ENCODE peak calls at places on chromosomes 16 and 17, in five cellular contexts. One of them, this sample, is unnamed.

GRCh38 chr16:84822990-84823389 is 3.2 kb downstream of the CRISPLD2 start:
- DNase-seq in adrenal gland: no peak
- DNase-seq in left ventricle myocardium inferior: no peak
- DNase-seq in prostate gland: no peak
- DNase-seq in H7: no peak
- DNase-seq in this sample: no peak

GRCh38 chr17:50508573-50509460 is 578 bp downstream of the MYCBPAP start:
- DNase-seq in H7: no peak
- DNase-seq in left ventricle myocardium inferior: no peak
- DNase-seq in prostate gland: no peak
- DNase-seq in adrenal gland: no peak
- DNase-seq in this sample: no peak

GRCh38 chr17:45709889-45710288 is 74.2 kb upstream of the CRHR1 start:
- DNase-seq in adrenal gland: no peak
- DNase-seq in left ventricle myocardium inferior: no peak
- DNase-seq in H7: peak; percentile 40
- DNase-seq in prostate gland: no peak
- DNase-seq in this sample: no peak

GRCh38 chr17:30336369-30337171 is 2.7 kb upstream of the TMIGD1 start:
- DNase-seq in adrenal gland: peak; percentile 25
- DNase-seq in left ventricle myocardium inferior: no peak
- DNase-seq in prostate gland: no peak
- DNase-seq in H7: peak; percentile 34
- DNase-seq in this sample: no peak

GRCh38 chr16:71540-72341 is 690 bp downstream of the RHBDF1 start:
- DNase-seq in adrenal gland: no peak
- DNase-seq in H7: peak; percentile 94
- DNase-seq in prostate gland: peak; percentile 97
- DNase-seq in left ventricle myocardium inferior: peak; percentile 75
- DNase-seq in this sample: no peak

GRCh38 chr16:51624083-51624775 is 473.2 kb upstream of the SALL1 start:
- DNase-seq in H7: no peak
- DNase-seq in adrenal gland: no peak
- DNase-seq in prostate gland: no peak
- DNase-seq in left ventricle myocardium inferior: no peak
- DNase-seq in this sample: no peak

GRCh38 chr16:22264786-22265185 is 32.4 kb upstream of the POLR3E start:
- DNase-seq in left ventricle myocardium inferior: no peak
- DNase-seq in H7: peak; percentile 10
- DNase-seq in prostate gland: no peak
- DNase-seq in adrenal gland: no peak
- DNase-seq in this sample: no peak

GRCh38 chr16:75821117-75821516 is 94.8 kb upstream of the CPHXL start:
- DNase-seq in adrenal gland: no peak
- DNase-seq in left ventricle myocardium inferior: no peak
- DNase-seq in prostate gland: no peak
- DNase-seq in H7: no peak
- DNase-seq in this sample: no peak

GRCh38 chr16:8966781-8967436 is 3.2 kb upstream of the USP7 start:
- DNase-seq in prostate gland: no peak
- DNase-seq in adrenal gland: no peak
- DNase-seq in H7: no peak
- DNase-seq in left ventricle myocardium inferior: no peak
- DNase-seq in this sample: no peak

GRCh38 chr17:73232587-73233373 is 28.9 kb downstream of the CPSF4L start:
- DNase-seq in left ventricle myocardium inferior: no peak
- DNase-seq in prostate gland: peak; percentile 21
- DNase-seq in adrenal gland: peak; percentile 33
- DNase-seq in H7: peak; percentile 87
- DNase-seq in this sample: no peak

GRCh38 chr17:33725675-33726271 is 432.7 kb upstream of the ASIC2 start:
- DNase-seq in H7: peak; percentile 77
- DNase-seq in prostate gland: no peak
- DNase-seq in left ventricle myocardium inferior: peak; percentile 16
- DNase-seq in adrenal gland: peak; percentile 28
- DNase-seq in this sample: no peak

GRCh38 chr17:5241861-5242671 is 7.4 kb upstream of the SCIMP start:
- DNase-seq in H7: no peak
- DNase-seq in left ventricle myocardium inferior: no peak
- DNase-seq in adrenal gland: no peak
- DNase-seq in prostate gland: no peak
- DNase-seq in this sample: no peak

GRCh38 chr17:39591958-39592954 is 15.5 kb downstream of the NEUROD2 start:
- DNase-seq in left ventricle myocardium inferior: no peak
- DNase-seq in H7: peak; percentile 87
- DNase-seq in prostate gland: no peak
- DNase-seq in adrenal gland: peak; percentile 44
- DNase-seq in this sample: no peak

GRCh38 chr16:69477546-69477945 is 53.1 kb downstream of the CYB5B start:
- DNase-seq in H7: no peak
- DNase-seq in adrenal gland: peak; percentile 47
- DNase-seq in prostate gland: no peak
- DNase-seq in left ventricle myocardium inferior: no peak
- DNase-seq in this sample: no peak

GRCh38 chr16:52283581-52284375 is 263.2 kb downstream of the TOX3 start:
- DNase-seq in adrenal gland: no peak
- DNase-seq in H7: no peak
- DNase-seq in prostate gland: no peak
- DNase-seq in left ventricle myocardium inferior: no peak
- DNase-seq in this sample: no peak

GRCh38 chr17:17787568-17787967 is 49.2 kb downstream of the SREBF1 start:
- DNase-seq in left ventricle myocardium inferior: no peak
- DNase-seq in adrenal gland: no peak
- DNase-seq in H7: no peak
- DNase-seq in prostate gland: no peak
- DNase-seq in this sample: no peak

GRCh38 chr16:85360323-85361277 is 248.3 kb upstream of the CIBAR2 start:
- DNase-seq in H7: no peak
- DNase-seq in adrenal gland: no peak
- DNase-seq in prostate gland: peak; percentile 84
- DNase-seq in left ventricle myocardium inferior: no peak
- DNase-seq in this sample: no peak

GRCh38 chr17:80388175-80388574 is 26.8 kb upstream of the ENDOV start:
- DNase-seq in left ventricle myocardium inferior: no peak
- DNase-seq in prostate gland: no peak
- DNase-seq in H7: peak; percentile 52
- DNase-seq in adrenal gland: no peak
- DNase-seq in this sample: no peak

GRCh38 chr16:13036600-13036999 is 135.2 kb downstream of the SHISA9 start:
- DNase-seq in adrenal gland: peak; percentile 21
- DNase-seq in H7: no peak
- DNase-seq in left ventricle myocardium inferior: peak; percentile 19
- DNase-seq in prostate gland: peak; percentile 9
- DNase-seq in this sample: no peak

GRCh38 chr17:39626671-39627169 is at the start of gene PPP1R1B:
- DNase-seq in left ventricle myocardium inferior: no peak
- DNase-seq in adrenal gland: no peak
- DNase-seq in prostate gland: no peak
- DNase-seq in H7: peak; percentile 89
- DNase-seq in this sample: no peak

GRCh38 chr16:66444049-66444481 is 17.0 kb downstream of the BEAN1 start:
- DNase-seq in prostate gland: no peak
- DNase-seq in left ventricle myocardium inferior: no peak
- DNase-seq in H7: peak; percentile 55
- DNase-seq in adrenal gland: no peak
- DNase-seq in this sample: no peak

GRCh38 chr16:55340445-55340844 is 16.4 kb downstream of the IRX6 start:
- DNase-seq in H7: no peak
- DNase-seq in left ventricle myocardium inferior: no peak
- DNase-seq in prostate gland: no peak
- DNase-seq in adrenal gland: no peak
- DNase-seq in this sample: no peak

GRCh38 chr17:2967515-2967914 is 95.9 kb downstream of the OR1D5 start:
- DNase-seq in left ventricle myocardium inferior: peak; percentile 28
- DNase-seq in H7: no peak
- DNase-seq in adrenal gland: no peak
- DNase-seq in prostate gland: no peak
- DNase-seq in this sample: no peak

DNA sequence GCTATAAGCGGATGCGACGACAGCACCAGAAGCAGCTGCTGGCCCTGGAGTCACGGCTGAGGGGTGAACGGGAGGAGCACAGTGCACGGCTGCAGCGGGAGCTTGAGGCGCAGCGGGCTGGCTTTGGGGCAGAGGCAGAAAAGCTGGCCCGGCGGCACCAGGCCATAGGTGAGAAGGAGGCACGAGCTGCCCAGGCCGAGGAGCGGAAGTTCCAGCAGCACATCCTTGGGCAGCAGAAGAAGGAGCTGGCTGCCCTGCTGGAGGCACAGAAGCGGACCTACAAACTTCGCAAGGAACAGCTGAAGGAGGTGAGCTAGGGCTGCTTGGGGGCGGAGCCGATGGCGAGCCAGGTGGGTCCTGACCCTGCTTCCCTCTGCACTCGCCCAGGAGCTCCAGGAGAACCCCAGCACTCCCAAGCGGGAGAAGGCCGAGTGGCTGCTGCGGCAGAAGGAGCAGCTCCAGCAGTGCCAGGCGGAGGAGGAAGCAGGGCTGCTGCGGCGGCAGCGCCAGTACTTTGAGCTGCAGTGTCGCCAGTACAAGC is 10.1 kb downstream of the HIRIP3 start:
- DNase-seq in adrenal gland: no peak
- DNase-seq in left ventricle myocardium inferior: no peak
- DNase-seq in prostate gland: no peak
- DNase-seq in H7: peak; percentile 55
- DNase-seq in this sample: no peak
- H3K36me3 ChIP-seq in adrenal gland: no peaks in the 10 kb centered on the region
- H3K36me3 ChIP-seq in left ventricle myocardium inferior: peaks cover 100% of the 10 kb centered on the region
- H3K36me3 ChIP-seq in prostate gland: peaks cover 55% of the 10 kb centered on the region
- H3K36me3 ChIP-seq in H7: peaks cover 40% of the 10 kb centered on the region
- H3K36me3 ChIP-seq in this sample: peaks cover 68% of the 10 kb centered on the region

DNA sequence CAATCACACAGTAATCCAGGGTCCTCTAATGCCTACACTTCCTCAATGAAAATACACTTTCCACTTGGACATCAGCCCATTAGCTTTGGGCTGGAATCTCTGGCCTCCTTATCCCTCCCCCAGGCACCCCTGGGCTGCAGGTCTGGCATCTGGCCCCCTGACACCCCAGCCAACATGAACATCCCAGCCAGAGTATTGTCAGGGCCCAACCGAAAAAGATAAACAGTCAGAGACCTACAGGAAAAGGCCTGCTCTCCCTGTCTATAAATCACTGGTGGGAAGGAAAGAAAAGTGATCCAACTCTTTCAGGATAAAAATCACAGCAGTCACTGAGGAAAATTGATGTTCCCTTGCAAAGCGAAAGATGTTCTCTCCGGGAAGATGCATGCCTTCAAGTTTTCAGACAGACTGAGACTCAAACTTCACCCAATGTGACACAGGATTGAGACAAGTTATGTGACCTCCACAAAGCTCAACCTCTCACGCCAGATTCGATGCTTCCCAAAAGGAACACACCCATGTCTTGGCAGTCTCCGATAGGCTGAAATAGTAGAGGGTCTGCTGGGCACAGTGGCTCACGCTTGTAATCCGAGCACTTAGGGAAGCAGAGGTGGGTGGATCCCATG is 22.3 kb downstream of the ZFHX3 start:
- DNase-seq in H7: no peak
- DNase-seq in adrenal gland: peak; percentile 63
- DNase-seq in prostate gland: no peak
- DNase-seq in left ventricle myocardium inferior: no peak
- DNase-seq in this sample: no peak
- H3K27me3 ChIP-seq in H7: peaks cover 45% of the 10 kb centered on the region
- H3K27me3 ChIP-seq in adrenal gland: no peaks in the 10 kb centered on the region
- H3K27me3 ChIP-seq in prostate gland: no peaks in the 10 kb centered on the region
- H3K27me3 ChIP-seq in left ventricle myocardium inferior: no peaks in the 10 kb centered on the region
- H3K27me3 ChIP-seq in this sample: no peaks in the 10 kb centered on the region

DNA sequence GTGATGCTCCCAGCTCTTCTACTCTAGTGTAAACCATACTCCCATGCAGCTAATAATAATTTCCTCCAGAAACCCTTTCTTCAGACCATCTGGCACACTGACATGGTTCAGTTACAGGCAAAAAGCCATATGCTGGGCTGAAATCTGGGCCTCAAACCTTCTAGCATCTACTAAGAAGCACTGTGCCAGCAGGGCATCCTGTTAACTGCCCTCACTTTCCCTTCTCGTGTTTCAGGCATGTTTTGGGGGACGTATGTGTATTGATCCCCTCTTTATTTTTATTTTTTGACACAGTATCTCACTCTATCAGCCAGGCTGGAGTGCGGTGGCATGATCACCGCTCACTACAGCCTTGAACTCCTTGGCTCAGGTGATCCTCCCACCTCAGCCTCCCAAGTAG is 33.3 kb downstream of the STAT5A start:
- DNase-seq in adrenal gland: no peak
- DNase-seq in H7: no peak
- DNase-seq in left ventricle myocardium inferior: no peak
- DNase-seq in prostate gland: no peak
- DNase-seq in this sample: no peak
- H3K36me3 ChIP-seq in adrenal gland: no peaks in the 10 kb centered on the region
- H3K36me3 ChIP-seq in H7: peaks cover 31% of the 10 kb centered on the region
- H3K36me3 ChIP-seq in left ventricle myocardium inferior: peaks cover 98% of the 10 kb centered on the region
- H3K36me3 ChIP-seq in prostate gland: peaks cover 3% of the 10 kb centered on the region
- H3K36me3 ChIP-seq in this sample: peaks cover 26% of the 10 kb centered on the region

GRCh38 chr17:49471769-49472168 is 23.3 kb upstream of the NGFR start:
- DNase-seq in left ventricle myocardium inferior: no peak
- DNase-seq in prostate gland: no peak
- DNase-seq in adrenal gland: no peak
- DNase-seq in H7: no peak
- DNase-seq in this sample: no peak

GRCh38 chr17:49471089-49471683 is 23.9 kb upstream of the NGFR start:
- DNase-seq in prostate gland: no peak
- DNase-seq in adrenal gland: no peak
- DNase-seq in H7: peak; percentile 84
- DNase-seq in left ventricle myocardium inferior: peak; percentile 46
- DNase-seq in this sample: no peak

GRCh38 chr17:49469831-49470568 is 25.1 kb upstream of the NGFR start:
- DNase-seq in adrenal gland: no peak
- DNase-seq in H7: peak; percentile 95
- DNase-seq in left ventricle myocardium inferior: peak; percentile 24
- DNase-seq in prostate gland: no peak
- DNase-seq in this sample: no peak

GRCh38 chr17:49472527-49472926 is 22.6 kb upstream of the NGFR start:
- DNase-seq in adrenal gland: peak; percentile 29
- DNase-seq in prostate gland: no peak
- DNase-seq in left ventricle myocardium inferior: no peak
- DNase-seq in H7: no peak
- DNase-seq in this sample: no peak

DNA sequence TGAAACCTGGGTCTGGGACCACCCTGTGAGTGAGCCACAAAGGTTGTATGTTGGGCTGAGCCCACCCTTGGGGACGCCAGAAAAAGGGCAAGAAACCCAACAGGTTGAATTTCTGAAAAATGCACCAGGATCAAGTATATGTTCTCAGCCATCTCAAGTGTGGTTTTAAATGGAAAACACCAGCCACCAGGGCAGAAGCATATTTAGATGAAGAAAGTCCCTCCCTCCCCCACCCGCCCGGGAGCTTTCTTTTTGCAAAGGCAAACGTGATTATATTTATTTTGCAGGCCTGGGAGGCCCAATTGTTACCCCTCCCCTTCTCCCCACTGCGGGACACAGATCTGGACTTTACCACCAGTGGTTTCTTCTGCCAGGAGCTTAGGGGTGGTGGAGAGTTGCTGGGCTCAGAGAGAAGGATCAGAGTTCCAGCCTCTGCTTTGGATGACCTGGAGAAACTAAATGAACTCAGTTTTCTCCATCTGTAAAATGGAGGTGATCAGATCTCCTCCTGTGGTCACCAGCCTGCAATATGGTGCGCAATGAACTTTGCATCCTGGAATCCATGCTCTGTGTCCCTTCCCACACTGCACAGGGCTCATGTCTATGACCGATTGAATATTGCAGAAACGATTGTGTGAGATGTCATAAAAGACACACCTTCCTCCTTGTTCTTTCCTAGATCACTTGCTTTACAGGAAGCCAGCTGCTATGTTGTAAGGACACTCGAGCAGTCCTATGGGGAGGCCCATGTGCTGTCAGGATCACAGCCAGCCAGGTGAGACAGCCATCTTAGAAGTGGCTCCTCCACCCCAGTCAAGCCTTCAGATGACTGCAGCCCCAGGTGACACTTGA is 21.0 kb upstream of the NGFR start:
- DNase-seq in left ventricle myocardium inferior: no peak
- DNase-seq in H7: no peak
- DNase-seq in adrenal gland: no peak
- DNase-seq in prostate gland: no peak
- DNase-seq in this sample: no peak
- H3K27me3 ChIP-seq in left ventricle myocardium inferior: peaks cover 86% of the 10 kb centered on the region
- H3K27me3 ChIP-seq in H7: peaks cover 25% of the 10 kb centered on the region
- H3K27me3 ChIP-seq in adrenal gland: peaks cover 19% of the 10 kb centered on the region
- H3K27me3 ChIP-seq in prostate gland: peaks cover 11% of the 10 kb centered on the region
- H3K27me3 ChIP-seq in this sample: peaks cover 40% of the 10 kb centered on the region